ENCODE peak calls at places on chromosome 6, in eight cellular contexts. One of them, this sample, is unnamed. For H3K9me3, the result is how much of the 10 kb centered on the place peaks cover.

GRCh38 chr6:35359744-35360348 is 17.5 kb downstream of the PPARD start:
- DNase-seq in PC-9: peak
- DNase-seq in neural progenitor cell: peak
- DNase-seq in fibroblast of lung: peak
- DNase-seq in HCT116: no peak
- DNase-seq in H1: no peak
- DNase-seq in GM23248: peak
- DNase-seq in mammary epithelial cell: no peak
- DNase-seq in this sample: no peak

GRCh38 chr6:44053106-44053756 is 74.0 kb downstream of the MRPL14 start:
- DNase-seq in PC-9: no peak
- DNase-seq in neural progenitor cell: no peak
- DNase-seq in fibroblast of lung: no peak
- DNase-seq in HCT116: no peak
- DNase-seq in H1: no peak
- DNase-seq in GM23248: no peak
- DNase-seq in mammary epithelial cell: no peak
- DNase-seq in this sample: no peak

GRCh38 chr6:53795702-53796450 is 1.1 kb downstream of the LRRC1 start:
- DNase-seq in PC-9: peak
- DNase-seq in neural progenitor cell: peak
- DNase-seq in fibroblast of lung: no peak
- DNase-seq in HCT116: no peak
- DNase-seq in H1: no peak
- DNase-seq in GM23248: peak
- DNase-seq in mammary epithelial cell: peak
- DNase-seq in this sample: no peak

GRCh38 chr6:33313709-33314514 is at the start of gene TAPBP:
- DNase-seq in PC-9: peak
- DNase-seq in neural progenitor cell: peak
- DNase-seq in fibroblast of lung: peak
- DNase-seq in HCT116: no peak
- DNase-seq in H1: no peak
- DNase-seq in GM23248: peak
- DNase-seq in mammary epithelial cell: peak
- DNase-seq in this sample: no peak

GRCh38 chr6:158869604-158870417 is 50.6 kb upstream of the EZR start:
- DNase-seq in PC-9: peak
- DNase-seq in neural progenitor cell: peak
- DNase-seq in fibroblast of lung: peak
- DNase-seq in HCT116: peak
- DNase-seq in H1: peak
- DNase-seq in GM23248: peak
- DNase-seq in mammary epithelial cell: peak
- DNase-seq in this sample: no peak

GRCh38 chr6:5481024-5481423 is 219.7 kb downstream of the FARS2 start:
- DNase-seq in PC-9: no peak
- DNase-seq in neural progenitor cell: peak
- DNase-seq in fibroblast of lung: no peak
- DNase-seq in HCT116: no peak
- DNase-seq in H1: no peak
- DNase-seq in GM23248: no peak
- DNase-seq in mammary epithelial cell: no peak
- DNase-seq in this sample: no peak

GRCh38 chr6:148593130-148593812 is 153.6 kb upstream of the UST start:
- DNase-seq in PC-9: no peak
- DNase-seq in neural progenitor cell: no peak
- DNase-seq in fibroblast of lung: peak
- DNase-seq in HCT116: no peak
- DNase-seq in H1: no peak
- DNase-seq in GM23248: peak
- DNase-seq in mammary epithelial cell: no peak
- DNase-seq in this sample: no peak

GRCh38 chr6:24183584-24183983 is 57.6 kb downstream of the NRSN1 start:
- DNase-seq in PC-9: no peak
- DNase-seq in neural progenitor cell: no peak
- DNase-seq in fibroblast of lung: no peak
- DNase-seq in HCT116: no peak
- DNase-seq in H1: no peak
- DNase-seq in GM23248: no peak
- DNase-seq in mammary epithelial cell: no peak
- DNase-seq in this sample: no peak

GRCh38 chr6:158611600-158612041 is 32.9 kb downstream of the DYNLT1 start:
- DNase-seq in PC-9: no peak
- DNase-seq in neural progenitor cell: peak
- DNase-seq in fibroblast of lung: no peak
- DNase-seq in HCT116: no peak
- DNase-seq in H1: peak
- DNase-seq in GM23248: no peak
- DNase-seq in mammary epithelial cell: peak
- DNase-seq in this sample: no peak

GRCh38 chr6:12311106-12311505 is 20.9 kb downstream of the EDN1 start:
- DNase-seq in PC-9: no peak
- DNase-seq in neural progenitor cell: no peak
- DNase-seq in fibroblast of lung: no peak
- DNase-seq in HCT116: no peak
- DNase-seq in H1: no peak
- DNase-seq in GM23248: peak
- DNase-seq in mammary epithelial cell: peak
- DNase-seq in this sample: no peak

GRCh38 chr6:43128926-43129325 is 42.1 kb upstream of the SRF start:
- DNase-seq in PC-9: no peak
- DNase-seq in neural progenitor cell: no peak
- DNase-seq in fibroblast of lung: no peak
- DNase-seq in HCT116: no peak
- DNase-seq in H1: no peak
- DNase-seq in GM23248: peak
- DNase-seq in mammary epithelial cell: no peak
- DNase-seq in this sample: no peak

GRCh38 chr6:46628976-46629375 is 23.6 kb downstream of the CYP39A1 start:
- DNase-seq in PC-9: no peak
- DNase-seq in neural progenitor cell: no peak
- DNase-seq in fibroblast of lung: no peak
- DNase-seq in HCT116: no peak
- DNase-seq in H1: no peak
- DNase-seq in GM23248: no peak
- DNase-seq in mammary epithelial cell: no peak
- DNase-seq in this sample: no peak

GRCh38 chr6:90350689-90351554 is 54.3 kb upstream of the BACH2 start:
- DNase-seq in PC-9: no peak
- DNase-seq in neural progenitor cell: no peak
- DNase-seq in fibroblast of lung: peak
- DNase-seq in HCT116: no peak
- DNase-seq in H1: no peak
- DNase-seq in GM23248: no peak
- DNase-seq in mammary epithelial cell: no peak
- DNase-seq in this sample: no peak

GRCh38 chr6:31575335-31575901 is at the start of gene TNF:
- DNase-seq in PC-9: no peak
- DNase-seq in neural progenitor cell: no peak
- DNase-seq in fibroblast of lung: no peak
- DNase-seq in HCT116: no peak
- DNase-seq in H1: no peak
- DNase-seq in GM23248: no peak
- DNase-seq in mammary epithelial cell: peak
- DNase-seq in this sample: no peak

GRCh38 chr6:82176616-82177015 is 70.9 kb downstream of the IBTK start:
- DNase-seq in PC-9: no peak
- DNase-seq in neural progenitor cell: no peak
- DNase-seq in fibroblast of lung: no peak
- DNase-seq in HCT116: no peak
- DNase-seq in H1: no peak
- DNase-seq in GM23248: peak
- DNase-seq in mammary epithelial cell: no peak
- DNase-seq in this sample: no peak

GRCh38 chr6:146860583-146860982 is 261.8 kb downstream of the ADGB start:
- DNase-seq in PC-9: no peak
- DNase-seq in neural progenitor cell: no peak
- DNase-seq in fibroblast of lung: no peak
- DNase-seq in HCT116: no peak
- DNase-seq in H1: no peak
- DNase-seq in GM23248: no peak
- DNase-seq in mammary epithelial cell: no peak
- DNase-seq in this sample: no peak

DNA sequence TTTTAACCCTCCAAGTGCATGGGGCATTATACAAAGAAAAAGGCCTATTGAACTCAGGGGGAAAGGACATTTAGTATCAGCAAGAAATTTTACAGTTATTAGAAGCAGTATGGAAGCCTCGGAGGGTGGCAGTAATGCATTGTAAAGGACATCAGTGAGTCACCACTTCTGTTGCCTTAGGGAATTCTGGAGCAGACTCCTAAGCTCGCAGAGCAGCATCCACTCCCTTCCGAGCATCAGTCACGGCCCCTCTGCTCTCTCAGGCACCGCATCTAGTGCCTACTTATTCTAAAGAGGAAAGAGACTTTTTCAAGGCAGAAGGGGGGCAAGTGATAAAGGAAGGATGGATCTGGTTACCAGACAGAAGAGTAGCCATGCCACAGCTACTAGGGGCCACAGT is 296.5 kb downstream of the RNGTT start:
- DNase-seq in PC-9: no peak
- DNase-seq in neural progenitor cell: no peak
- DNase-seq in fibroblast of lung: no peak
- DNase-seq in HCT116: no peak
- DNase-seq in H1: no peak
- DNase-seq in GM23248: no peak
- DNase-seq in mammary epithelial cell: no peak
- DNase-seq in this sample: no peak
- H3K9me3 ChIP-seq in PC-9: under half
- H3K9me3 ChIP-seq in neural progenitor cell: under half
- H3K9me3 ChIP-seq in fibroblast of lung: under half
- H3K9me3 ChIP-seq in HCT116: under half
- H3K9me3 ChIP-seq in H1: under half
- H3K9me3 ChIP-seq in GM23248: under half
- H3K9me3 ChIP-seq in mammary epithelial cell: under half
- H3K9me3 ChIP-seq in this sample: under half

GRCh38 chr6:50823130-50823920 is 4.7 kb downstream of the TFAP2B start:
- DNase-seq in PC-9: no peak
- DNase-seq in neural progenitor cell: no peak
- DNase-seq in fibroblast of lung: no peak
- DNase-seq in HCT116: no peak
- DNase-seq in H1: no peak
- DNase-seq in GM23248: no peak
- DNase-seq in mammary epithelial cell: no peak
- DNase-seq in this sample: no peak
- TF ChIP-seq EZH2 in PC-9: no peak
- TF ChIP-seq EZH2 in neural progenitor cell: peak
- TF ChIP-seq EZH2 in fibroblast of lung: no peak
- TF ChIP-seq EZH2 in HCT116: no peak
- TF ChIP-seq EZH2 in H1: peak
- TF ChIP-seq EZH2 in GM23248: peak
- TF ChIP-seq EZH2 in mammary epithelial cell: peak
- TF ChIP-seq EZH2 in this sample: no peak

GRCh38 chr6:137892271-137892708 is 25.2 kb downstream of the TNFAIP3 start:
- DNase-seq in PC-9: no peak
- DNase-seq in neural progenitor cell: no peak
- DNase-seq in fibroblast of lung: peak
- DNase-seq in HCT116: no peak
- DNase-seq in H1: no peak
- DNase-seq in GM23248: peak
- DNase-seq in mammary epithelial cell: peak
- DNase-seq in this sample: no peak

GRCh38 chr6:137896647-137897046 is 29.6 kb downstream of the TNFAIP3 start:
- DNase-seq in PC-9: no peak
- DNase-seq in neural progenitor cell: no peak
- DNase-seq in fibroblast of lung: no peak
- DNase-seq in HCT116: no peak
- DNase-seq in H1: no peak
- DNase-seq in GM23248: no peak
- DNase-seq in mammary epithelial cell: no peak
- DNase-seq in this sample: no peak

GRCh38 chr6:137893726-137894125 is 26.7 kb downstream of the TNFAIP3 start:
- DNase-seq in PC-9: peak
- DNase-seq in neural progenitor cell: no peak
- DNase-seq in fibroblast of lung: no peak
- DNase-seq in HCT116: no peak
- DNase-seq in H1: no peak
- DNase-seq in GM23248: peak
- DNase-seq in mammary epithelial cell: peak
- DNase-seq in this sample: no peak

GRCh38 chr6:137894779-137895385 is 27.8 kb downstream of the TNFAIP3 start:
- DNase-seq in PC-9: peak
- DNase-seq in neural progenitor cell: no peak
- DNase-seq in fibroblast of lung: no peak
- DNase-seq in HCT116: no peak
- DNase-seq in H1: no peak
- DNase-seq in GM23248: peak
- DNase-seq in mammary epithelial cell: peak
- DNase-seq in this sample: no peak

DNA sequence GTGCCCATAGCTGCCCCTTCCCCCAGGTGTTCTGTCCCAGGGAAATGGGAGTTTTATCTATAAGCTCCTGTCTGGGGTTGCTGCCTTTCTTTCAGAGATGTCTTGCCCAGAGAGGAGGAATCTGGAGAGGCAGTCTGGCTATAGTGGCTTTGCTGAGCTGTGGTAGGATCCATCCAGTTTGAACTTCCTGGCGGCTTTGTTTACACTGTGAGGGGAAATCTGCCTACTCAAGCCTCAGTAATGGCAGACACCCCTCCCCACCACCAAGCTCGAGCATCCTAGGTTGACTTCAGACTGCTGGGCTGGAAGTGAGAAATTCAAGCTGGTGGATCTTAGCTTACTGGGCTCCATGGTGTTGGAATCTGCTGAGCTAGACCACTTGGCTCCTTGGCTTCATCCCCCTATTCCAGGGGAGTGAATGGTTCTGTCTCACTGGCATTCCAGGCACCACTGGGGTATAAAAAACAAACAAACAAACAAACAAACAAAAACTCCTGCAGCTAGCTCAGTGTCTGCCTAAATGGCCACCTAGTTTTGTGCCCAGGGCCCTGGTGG is 24.0 kb downstream of the TNFAIP3 start:
- DNase-seq in PC-9: no peak
- DNase-seq in neural progenitor cell: no peak
- DNase-seq in fibroblast of lung: no peak
- DNase-seq in HCT116: no peak
- DNase-seq in H1: no peak
- DNase-seq in GM23248: no peak
- DNase-seq in mammary epithelial cell: no peak
- DNase-seq in this sample: no peak
- H3K9me3 ChIP-seq in PC-9: under half
- H3K9me3 ChIP-seq in neural progenitor cell: under half
- H3K9me3 ChIP-seq in fibroblast of lung: under half
- H3K9me3 ChIP-seq in HCT116: under half
- H3K9me3 ChIP-seq in H1: under half
- H3K9me3 ChIP-seq in GM23248: under half
- H3K9me3 ChIP-seq in mammary epithelial cell: under half
- H3K9me3 ChIP-seq in this sample: under half

DNA sequence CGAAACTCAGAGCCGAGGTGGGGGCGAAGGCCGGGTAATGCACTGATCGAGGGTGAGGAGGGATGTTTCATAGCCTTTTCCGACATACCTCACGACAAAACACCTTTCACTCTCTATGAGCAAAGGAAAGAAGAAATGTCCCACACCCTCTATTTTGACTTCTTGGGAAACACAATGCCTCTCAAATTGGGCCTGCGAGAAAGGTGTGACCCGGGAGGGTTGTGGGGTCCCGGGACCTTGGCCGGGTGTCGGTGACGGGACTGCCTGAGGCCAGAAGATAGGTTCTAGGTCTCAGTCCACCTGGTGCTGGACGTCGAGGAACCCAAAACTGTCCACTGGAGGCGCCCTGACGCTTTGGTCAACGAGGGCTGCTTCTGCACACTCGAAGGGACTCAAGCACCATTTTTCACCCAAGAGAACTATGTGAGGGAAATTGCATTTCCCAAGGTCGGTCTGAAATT is 41.1 kb upstream of the OSTM1 start:
- DNase-seq in PC-9: peak
- DNase-seq in neural progenitor cell: peak
- DNase-seq in fibroblast of lung: peak
- DNase-seq in HCT116: peak
- DNase-seq in H1: no peak
- DNase-seq in GM23248: peak
- DNase-seq in mammary epithelial cell: peak
- DNase-seq in this sample: no peak
- TF ChIP-seq EZH2 in PC-9: no peak
- TF ChIP-seq EZH2 in neural progenitor cell: no peak
- TF ChIP-seq EZH2 in fibroblast of lung: peak
- TF ChIP-seq EZH2 in HCT116: no peak
- TF ChIP-seq EZH2 in H1: no peak
- TF ChIP-seq EZH2 in GM23248: no peak
- TF ChIP-seq EZH2 in mammary epithelial cell: peak
- TF ChIP-seq EZH2 in this sample: no peak

This sample was measured in SK-N-MC.